ENCODE peak calls at places on chromosomes 12 and 14, in eight cellular contexts. L is SK-N-SH, I is endothelial cell of umbilical vein, Z is OCI-LY7, S is H1, N is IMR-90, D is mesenchymal stem cell, V is PC-9. T is an unnamed sample.

GRCh38 chr12:80031229-80031628 is 68.1 kb upstream of the OTOGL start:
- DNase-seq in L (no peak), I (no peak), Z (no peak), S (no peak), N (no peak), D (no peak), V (no peak), T (no peak)

GRCh38 chr14:21894003-21894897 is 220.6 kb upstream of the OR4E1 start:
- DNase-seq in L (no peak), I (no peak), Z (peak; percentile 80), S (no peak), N (no peak), D (no peak), V (no peak), T (peak; percentile 57)

GRCh38 chr14:51652168-51653095 is 722 bp downstream of the FRMD6 start:
- DNase-seq in L (peak; percentile 74), I (peak; percentile 49), Z (peak; percentile 75), S (no peak), N (no peak), D (no peak), V (no peak), T (no peak)

GRCh38 chr12:20950248-20950647 is 139.7 kb downstream of the SLCO1B3 start:
- DNase-seq in L (peak; percentile 4), I (peak; percentile 46), Z (peak; percentile 35), S (no peak), N (no peak), D (peak; percentile 3), V (no peak), T (no peak)

GRCh38 chr12:120453977-120454376 is 7.7 kb downstream of the GATC start:
- DNase-seq in L (peak; percentile 68), I (peak; percentile 18), Z (peak; percentile 55), S (no peak), N (peak; percentile 19), D (peak; percentile 49), V (no peak), T (peak; percentile 36)

GRCh38 chr12:5441497-5442236 is 9.8 kb downstream of the NTF3 start:
- DNase-seq in L (no peak), I (no peak), Z (no peak), S (no peak), N (peak; percentile 81), D (peak; percentile 42), V (peak; percentile 81), T (no peak)

GRCh38 chr12:19138551-19139344 is 9.2 kb downstream of the PLEKHA5 start:
- DNase-seq in L (no peak), I (no peak), Z (no peak), S (no peak), N (peak; percentile 47), D (peak; percentile 51), V (no peak), T (no peak)

GRCh38 chr12:4918950-4919660 is 9.4 kb downstream of the KCNA1 start:
- DNase-seq in L (no peak), I (no peak), Z (no peak), S (no peak), N (no peak), D (no peak), V (no peak), T (no peak)

GRCh38 chr14:101587403-101587998 is 26.2 kb downstream of the DIO3 start:
- DNase-seq in L (no peak), I (no peak), Z (no peak), S (no peak), N (no peak), D (no peak), V (no peak), T (no peak)

DNA sequence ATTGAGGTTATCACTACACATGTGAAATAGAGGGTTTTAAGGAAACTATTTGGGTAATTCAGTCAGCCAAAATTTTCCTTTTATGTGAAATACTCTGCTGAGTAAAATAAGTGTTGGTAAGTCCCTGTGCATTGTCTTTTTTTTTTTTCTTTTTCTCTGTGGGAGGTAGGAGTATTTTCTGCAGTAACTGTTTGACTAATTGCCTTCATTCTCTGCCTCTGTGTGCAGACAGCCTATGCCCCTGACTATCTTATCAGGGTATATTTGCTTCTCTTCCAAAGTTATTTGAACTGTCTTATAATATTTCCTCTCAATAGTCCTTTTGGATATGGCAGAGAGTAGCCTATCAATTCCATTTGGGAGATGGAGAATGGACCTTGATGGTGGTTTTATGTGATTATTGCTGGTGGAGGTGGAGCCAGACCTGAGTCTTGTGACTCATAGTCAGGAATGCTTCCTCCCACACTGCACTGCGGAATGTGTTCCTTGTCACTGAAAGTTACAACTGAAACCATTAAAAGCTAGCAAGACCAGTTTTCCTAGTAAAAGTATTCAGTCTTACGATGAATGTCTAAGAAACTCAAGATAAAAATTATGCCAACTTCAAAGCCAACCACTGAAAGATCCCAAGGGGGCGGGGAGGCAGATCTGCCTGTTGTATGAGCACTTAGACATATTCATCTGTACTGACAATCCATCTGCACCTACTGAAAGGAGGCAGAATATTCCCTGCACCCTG is 40.9 kb upstream of the STXBP6 start:
- DNase-seq in L (no peak), I (no peak), Z (no peak), S (no peak), N (peak; percentile 66), D (peak; percentile 39), V (peak; percentile 86), T (no peak)
- H3K27ac ChIP-seq in L (no peak overlapping the region), I (no peak overlapping the region), Z (no peak overlapping the region), S (no peak overlapping the region), N (no peak overlapping the region), D (no peak overlapping the region), V (peak overlapping the region; percentile 44), T (no peak overlapping the region)

DNA sequence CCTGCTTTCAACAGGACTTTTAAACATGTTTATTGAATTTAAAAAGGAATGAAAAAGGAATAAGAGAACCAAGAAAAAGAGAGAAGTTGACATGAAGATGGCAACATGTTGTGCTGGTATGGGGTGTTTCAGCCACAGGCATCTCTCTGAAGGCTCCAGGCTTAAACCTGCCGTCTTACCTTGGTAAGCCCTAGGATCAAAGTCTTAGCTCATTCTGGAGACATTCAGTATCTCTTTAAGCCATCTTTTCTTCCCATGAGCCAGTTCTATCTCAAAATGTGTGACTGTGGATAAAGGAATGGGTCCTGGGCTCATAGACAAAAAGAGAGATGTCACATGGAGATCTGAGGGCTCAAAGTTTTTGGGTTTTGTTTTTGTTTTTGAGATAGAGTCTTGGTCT is 1.6 kb upstream of the TFCP2 start:
- DNase-seq in L (no peak), I (no peak), Z (no peak), S (no peak), N (no peak), D (no peak), V (no peak), T (no peak)
- H2AFZ ChIP-seq in L (no peak overlapping the region), I (no peak overlapping the region), Z (no peak overlapping the region), S (peak overlapping the region; percentile 70), N (no peak overlapping the region), D (no peak overlapping the region), V (no peak overlapping the region), T (peak overlapping the region; percentile 58)

GRCh38 chr12:91177380-91177779 is 5.2 kb downstream of the DCN start:
- DNase-seq in L (no peak), I (no peak), Z (no peak), S (no peak), N (peak; percentile 41), D (peak; percentile 34), V (no peak), T (no peak)
- H3K27ac ChIP-seq in L (peak overlapping the region; percentile 3), I (no peak overlapping the region), Z (no peak overlapping the region), S (no peak overlapping the region), N (peak overlapping the region; percentile 99), D (no peak overlapping the region), V (no peak overlapping the region), T (no peak overlapping the region)

GRCh38 chr14:68380304-68380840 is 412.5 kb downstream of the ZFP36L1 start:
- DNase-seq in L (no peak), I (no peak), Z (no peak), S (no peak), N (no peak), D (no peak), V (no peak), T (no peak)
- H2AFZ ChIP-seq in L (no peak overlapping the region), I (no peak overlapping the region), Z (no peak overlapping the region), S (no peak overlapping the region), N (no peak overlapping the region), D (no peak overlapping the region), V (no peak overlapping the region), T (no peak overlapping the region)